ENCODE peak calls at places on chromosomes 3 and 15, in seven cellular contexts. X, B, Y, U, J, D and R are unnamed samples.

GRCh38 chr3:48039487-48040190 is 23.4 kb upstream of the MAP4 start:
- DNase-seq in X (no peak), J (peak; percentile 84), D (peak; percentile 93), Y (peak; percentile 92), U (no peak), B (peak; percentile 95), R (peak; percentile 72)

GRCh38 chr3:113240841-113241240 is 29.5 kb downstream of the BOC start:
- DNase-seq in Y (no peak), J (no peak), X (peak; percentile 22), U (no peak), D (no peak), B (peak; percentile 65), R (no peak)

GRCh38 chr3:126990024-126990700 is 7.2 kb downstream of the PLXNA1 start:
- DNase-seq in X (no peak), J (no peak), Y (no peak), D (peak; percentile 60), U (no peak), B (no peak), R (no peak)

GRCh38 chr3:119294402-119294888 is 262 bp downstream of the ARHGAP31 start:
- DNase-seq in B (no peak), J (no peak), Y (peak; percentile 72), D (peak; percentile 62), X (no peak), U (peak; percentile 74), R (no peak)

GRCh38 chr3:124351430-124352142 is 359.7 kb upstream of the ROPN1 start:
- DNase-seq in J (peak; percentile 78), B (peak; percentile 86), X (peak; percentile 58), D (peak; percentile 47), U (no peak), Y (peak; percentile 66), R (peak; percentile 55)

GRCh38 chr3:33030802-33031201 is 66.1 kb downstream of the GLB1 start:
- DNase-seq in B (peak; percentile 7), X (no peak), U (no peak), Y (no peak), D (no peak), J (no peak), R (no peak)

GRCh38 chr3:151923901-151924300 is 50.5 kb downstream of the SUCNR1 start:
- DNase-seq in B (no peak), Y (no peak), U (no peak), J (peak; percentile 63), X (no peak), D (no peak), R (no peak)

GRCh38 chr3:28308196-28308595 is 40.3 kb upstream of the ZCWPW2 start:
- DNase-seq in J (no peak), D (peak; percentile 35), B (no peak), Y (peak; percentile 8), X (no peak), U (no peak), R (no peak)

GRCh38 chr3:42991369-42992315 is 12.5 kb downstream of the GASK1A start:
- DNase-seq in D (no peak), B (peak; percentile 62), J (peak; percentile 9), U (no peak), X (no peak), Y (no peak), R (no peak)

GRCh38 chr3:113193719-113194118 is 17.6 kb upstream of the BOC start:
- DNase-seq in J (no peak), B (no peak), U (no peak), X (no peak), D (no peak), Y (peak; percentile 10), R (no peak)

GRCh38 chr3:193605876-193606275 is 12.9 kb downstream of the OPA1 start:
- DNase-seq in B (peak; percentile 83), J (peak; percentile 65), D (peak; percentile 89), U (peak; percentile 68), Y (peak; percentile 77), X (peak; percentile 59), R (peak; percentile 36)

GRCh38 chr15:39558421-39558820 is 22.5 kb upstream of the THBS1 start:
- DNase-seq in D (no peak), Y (no peak), B (no peak), J (no peak), U (no peak), X (no peak), R (no peak)

GRCh38 chr3:76582098-76582497 is 457.8 kb upstream of the ROBO2 start:
- DNase-seq in Y (no peak), J (no peak), U (no peak), D (no peak), X (no peak), B (no peak), R (no peak)

GRCh38 chr15:23869391-23869790 is 182.3 kb upstream of the NDN start:
- DNase-seq in X (peak; percentile 89), U (peak; percentile 64), D (no peak), B (peak; percentile 90), J (no peak), Y (peak; percentile 3), R (peak; percentile 42)

GRCh38 chr3:37433758-37434157 is 259.4 kb upstream of the LRRFIP2 start:
- DNase-seq in D (no peak), X (no peak), U (no peak), J (no peak), Y (no peak), B (no peak), R (no peak)

GRCh38 chr3:115098354-115099073 is 48.6 kb downstream of the ZBTB20 start:
- DNase-seq in B (no peak), Y (no peak), J (no peak), D (no peak), X (no peak), U (no peak), R (no peak)
- H3K4me2 ChIP-seq in B (no peak overlapping the region), Y (no peak overlapping the region), J (no peak overlapping the region), D (no peak overlapping the region), X (no peak overlapping the region), U (no peak overlapping the region), R (no peak overlapping the region)

DNA sequence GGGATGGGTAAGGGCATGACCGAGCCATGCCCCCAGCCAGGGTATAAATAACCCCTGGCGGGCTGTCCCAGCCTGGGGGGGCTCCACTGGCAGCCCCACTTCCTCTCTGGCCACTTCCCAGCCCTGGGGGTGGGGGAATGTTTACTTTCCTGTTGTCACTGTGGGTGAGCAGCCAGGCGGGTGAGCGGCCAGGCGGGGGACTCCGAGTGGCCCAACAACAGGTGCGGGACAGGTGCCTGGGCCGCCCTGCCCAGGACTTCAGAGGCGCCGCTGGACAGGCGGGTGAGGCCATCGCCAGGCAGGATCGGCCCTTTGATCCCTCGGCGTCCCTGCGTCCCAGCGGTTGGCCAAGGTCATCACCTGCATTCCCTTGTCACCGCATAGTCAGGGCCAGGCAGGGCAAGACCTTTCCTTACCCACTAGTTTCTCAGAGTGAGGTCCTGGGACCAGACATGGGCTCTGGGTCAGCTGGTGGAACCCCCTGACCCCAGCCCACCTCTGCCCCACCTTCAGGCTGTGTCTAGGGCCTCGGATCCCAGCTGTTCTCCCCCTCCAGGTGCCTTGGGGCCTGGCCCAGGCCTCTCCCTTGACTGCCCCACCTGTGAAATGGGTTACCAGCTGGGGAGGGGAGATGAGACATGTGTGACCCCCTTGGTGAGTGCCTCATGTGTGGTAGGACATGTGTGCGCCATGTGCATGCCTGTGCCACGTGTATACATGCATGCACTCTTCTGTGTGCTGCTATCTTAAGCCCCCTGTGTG is 16.6 kb downstream of the SEMA3F start:
- DNase-seq in Y (no peak), U (no peak), B (no peak), J (no peak), X (no peak), D (no peak), R (no peak)
- H3K9ac ChIP-seq in Y (no peak overlapping the region), U (no peak overlapping the region), B (no peak overlapping the region), J (no peak overlapping the region), X (no peak overlapping the region), D (no peak overlapping the region), R (peak overlapping the region; percentile 9)

DNA sequence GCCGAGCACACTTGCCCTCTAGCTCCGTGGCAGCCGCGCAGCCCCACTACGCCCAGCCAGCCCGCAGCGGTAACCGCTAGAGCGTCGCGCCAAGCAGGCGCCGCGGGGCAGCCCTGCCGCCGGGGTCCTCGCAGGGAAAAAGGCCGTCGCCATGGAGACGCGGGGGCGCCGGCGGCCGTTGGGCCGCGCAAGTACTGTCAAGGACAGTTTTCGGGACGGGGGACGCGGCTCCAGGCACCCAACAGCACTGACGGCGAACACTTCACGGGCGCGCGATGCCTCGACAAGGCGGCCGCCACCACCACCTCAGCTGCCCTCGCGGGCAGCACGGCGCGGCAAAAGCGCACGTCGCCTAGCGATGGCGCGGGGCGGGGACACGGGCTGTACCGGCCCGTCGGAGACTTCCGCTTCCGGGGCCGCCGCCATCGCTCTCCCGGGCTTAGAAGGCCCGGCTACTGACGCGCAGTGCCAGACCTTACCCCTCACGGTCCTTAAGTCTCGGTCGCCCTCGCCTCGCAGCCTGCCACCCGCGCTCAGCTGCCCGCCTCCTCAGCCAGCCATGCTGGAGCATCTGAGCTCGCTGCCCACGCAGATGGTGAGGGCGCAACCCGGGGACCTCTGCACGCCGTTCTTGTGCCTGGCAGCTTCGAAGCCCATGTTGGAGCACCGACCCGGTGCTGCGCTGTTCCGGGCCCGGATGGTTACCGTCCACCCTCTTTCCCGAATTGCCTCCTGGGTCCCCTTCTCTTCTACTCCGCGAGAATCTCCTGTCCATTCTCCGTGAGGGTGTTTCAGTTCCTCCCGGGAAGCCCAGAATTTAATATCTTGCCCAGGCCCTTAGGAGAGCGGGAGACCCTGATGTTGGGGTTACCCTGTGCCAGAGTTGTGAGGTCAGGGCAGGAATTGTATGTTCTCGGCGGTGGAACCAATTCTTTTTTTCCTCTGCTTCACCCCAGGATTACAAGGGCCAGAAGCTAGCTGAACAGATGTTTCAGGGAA is at the start of the genes GLT8D1 and SPCS1:
- DNase-seq in Y (peak; percentile 91), X (peak; percentile 85), B (peak; percentile 89), J (peak; percentile 79), U (peak; percentile 90), D (peak; percentile 91), R (peak; percentile 90)
- H2AK5ac ChIP-seq in Y (peak within 1 kb of the TSS; percentile 68), X (no peak within 1 kb of the TSS), B (no peak within 1 kb of the TSS), J (peak within 1 kb of the TSS; percentile 99), U (no peak within 1 kb of the TSS), D (peak within 1 kb of the TSS; percentile 93), R (peak within 1 kb of the TSS; percentile 14)

GRCh38 chr15:74405823-74406222 is 27.9 kb downstream of the SEMA7A start:
- DNase-seq in X (no peak), D (no peak), B (no peak), J (no peak), U (no peak), Y (no peak), R (no peak)

GRCh38 chr15:74406992-74407705 is 26.6 kb downstream of the SEMA7A start:
- DNase-seq in B (peak; percentile 70), X (no peak), U (no peak), D (peak; percentile 88), Y (peak; percentile 78), J (peak; percentile 93), R (peak; percentile 56)

GRCh38 chr15:74408385-74408784 is 25.4 kb downstream of the SEMA7A start:
- DNase-seq in X (no peak), Y (no peak), J (no peak), B (no peak), D (no peak), U (no peak), R (no peak)

GRCh38 chr15:74408815-74409214 is 24.9 kb downstream of the SEMA7A start:
- DNase-seq in B (no peak), D (no peak), X (no peak), J (no peak), Y (no peak), U (no peak), R (no peak)

GRCh38 chr15:74406517-74406916 is 27.2 kb downstream of the SEMA7A start:
- DNase-seq in D (no peak), B (no peak), U (no peak), X (no peak), Y (no peak), J (no peak), R (no peak)
- H3K4me2 ChIP-seq in D (no peak overlapping the region), B (no peak overlapping the region), U (no peak overlapping the region), X (no peak overlapping the region), Y (no peak overlapping the region), J (no peak overlapping the region), R (no peak overlapping the region)